ENCODE peak calls at places on chromosomes 13 and 19, in five cellular contexts. One of them, this sample, is unnamed.

GRCh38 chr19:2500157-2500556 is 24.2 kb downstream of the GADD45B start:
- ATAC-seq in RWPE2: no peak
- ATAC-seq in lower lobe of right lung: no peak
- ATAC-seq in heart left ventricle: no peak
- ATAC-seq in mucosa of descending colon: no peak
- ATAC-seq in this sample: no peak

GRCh38 chr13:113904411-113904810 is 40.5 kb upstream of the GAS6 start:
- ATAC-seq in RWPE2: no peak
- ATAC-seq in lower lobe of right lung: peak; percentile 78
- ATAC-seq in heart left ventricle: peak; percentile 95
- ATAC-seq in mucosa of descending colon: peak; percentile 80
- ATAC-seq in this sample: peak; percentile 69

GRCh38 chr19:46221981-46222610 is 7.4 kb upstream of the IGFL1 start:
- ATAC-seq in RWPE2: peak; percentile 91
- ATAC-seq in lower lobe of right lung: peak; percentile 96
- ATAC-seq in heart left ventricle: peak; percentile 88
- ATAC-seq in mucosa of descending colon: no peak
- ATAC-seq in this sample: peak; percentile 83

GRCh38 chr13:59247166-59247565 is 916.6 kb downstream of the DIAPH3 start:
- ATAC-seq in RWPE2: no peak
- ATAC-seq in lower lobe of right lung: no peak
- ATAC-seq in heart left ventricle: peak; percentile 93
- ATAC-seq in mucosa of descending colon: peak; percentile 16
- ATAC-seq in this sample: no peak

GRCh38 chr13:44309771-44310767 is 63.6 kb upstream of the SERP2 start:
- ATAC-seq in RWPE2: no peak
- ATAC-seq in lower lobe of right lung: no peak
- ATAC-seq in heart left ventricle: peak; percentile 74
- ATAC-seq in mucosa of descending colon: peak; percentile 75
- ATAC-seq in this sample: no peak

GRCh38 chr13:42474954-42475353 is 99.0 kb upstream of the TNFSF11 start:
- ATAC-seq in RWPE2: no peak
- ATAC-seq in lower lobe of right lung: no peak
- ATAC-seq in heart left ventricle: no peak
- ATAC-seq in mucosa of descending colon: no peak
- ATAC-seq in this sample: no peak

GRCh38 chr13:34076943-34077703 is 259.2 kb downstream of the RFC3 start:
- ATAC-seq in RWPE2: no peak
- ATAC-seq in lower lobe of right lung: peak; percentile 42
- ATAC-seq in heart left ventricle: no peak
- ATAC-seq in mucosa of descending colon: no peak
- ATAC-seq in this sample: no peak

GRCh38 chr13:112569771-112570288 is 18.1 kb downstream of the TUBGCP3 start:
- ATAC-seq in RWPE2: no peak
- ATAC-seq in lower lobe of right lung: no peak
- ATAC-seq in heart left ventricle: peak; percentile 68
- ATAC-seq in mucosa of descending colon: no peak
- ATAC-seq in this sample: no peak

GRCh38 chr13:27534976-27535370 is 84.6 kb upstream of the MTIF3 start:
- ATAC-seq in RWPE2: no peak
- ATAC-seq in lower lobe of right lung: peak; percentile 74
- ATAC-seq in heart left ventricle: no peak
- ATAC-seq in mucosa of descending colon: no peak
- ATAC-seq in this sample: no peak

GRCh38 chr13:32642316-32642715 is 56.1 kb downstream of the PDS5B start:
- ATAC-seq in RWPE2: no peak
- ATAC-seq in lower lobe of right lung: no peak
- ATAC-seq in heart left ventricle: no peak
- ATAC-seq in mucosa of descending colon: no peak
- ATAC-seq in this sample: no peak

GRCh38 chr13:77038907-77039470 is 12.0 kb upstream of the FBXL3 start:
- ATAC-seq in RWPE2: no peak
- ATAC-seq in lower lobe of right lung: no peak
- ATAC-seq in heart left ventricle: no peak
- ATAC-seq in mucosa of descending colon: peak; percentile 67
- ATAC-seq in this sample: no peak

GRCh38 chr13:20796791-20797513 is 23.2 kb upstream of the EEF1AKMT1 start:
- ATAC-seq in RWPE2: no peak
- ATAC-seq in lower lobe of right lung: no peak
- ATAC-seq in heart left ventricle: no peak
- ATAC-seq in mucosa of descending colon: no peak
- ATAC-seq in this sample: no peak

GRCh38 chr13:33937373-33938087 is 119.6 kb downstream of the RFC3 start:
- ATAC-seq in RWPE2: no peak
- ATAC-seq in lower lobe of right lung: peak; percentile 79
- ATAC-seq in heart left ventricle: no peak
- ATAC-seq in mucosa of descending colon: peak; percentile 63
- ATAC-seq in this sample: no peak

GRCh38 chr19:16368385-16369305 is 44.0 kb downstream of the KLF2 start:
- ATAC-seq in RWPE2: no peak
- ATAC-seq in lower lobe of right lung: no peak
- ATAC-seq in heart left ventricle: no peak
- ATAC-seq in mucosa of descending colon: no peak
- ATAC-seq in this sample: no peak

GRCh38 chr13:113723400-113724015 is 35.5 kb upstream of the TMEM255B start:
- ATAC-seq in RWPE2: no peak
- ATAC-seq in lower lobe of right lung: no peak
- ATAC-seq in heart left ventricle: no peak
- ATAC-seq in mucosa of descending colon: no peak
- ATAC-seq in this sample: no peak

GRCh38 chr13:110228936-110229904 is 77.7 kb downstream of the COL4A1 start:
- ATAC-seq in RWPE2: peak; percentile 46
- ATAC-seq in lower lobe of right lung: no peak
- ATAC-seq in heart left ventricle: no peak
- ATAC-seq in mucosa of descending colon: no peak
- ATAC-seq in this sample: no peak

GRCh38 chr19:4591296-4591695 is 31.8 kb upstream of the SEMA6B start:
- ATAC-seq in RWPE2: no peak
- ATAC-seq in lower lobe of right lung: no peak
- ATAC-seq in heart left ventricle: no peak
- ATAC-seq in mucosa of descending colon: no peak
- ATAC-seq in this sample: no peak

GRCh38 chr13:84481958-84482357 is 599.7 kb upstream of the SLITRK1 start:
- ATAC-seq in RWPE2: peak; percentile 79
- ATAC-seq in lower lobe of right lung: no peak
- ATAC-seq in heart left ventricle: no peak
- ATAC-seq in mucosa of descending colon: no peak
- ATAC-seq in this sample: no peak

GRCh38 chr13:39536274-39536673 is 66.7 kb downstream of the LHFPL6 start:
- ATAC-seq in RWPE2: no peak
- ATAC-seq in lower lobe of right lung: no peak
- ATAC-seq in heart left ventricle: peak; percentile 35
- ATAC-seq in mucosa of descending colon: no peak
- ATAC-seq in this sample: no peak

GRCh38 chr13:64770743-64771142 is 2459.4 kb downstream of the PCDH9 start:
- ATAC-seq in RWPE2: no peak
- ATAC-seq in lower lobe of right lung: no peak
- ATAC-seq in heart left ventricle: no peak
- ATAC-seq in mucosa of descending colon: no peak
- ATAC-seq in this sample: no peak

GRCh38 chr13:64778002-64778401 is 2452.1 kb downstream of the PCDH9 start:
- ATAC-seq in RWPE2: no peak
- ATAC-seq in lower lobe of right lung: no peak
- ATAC-seq in heart left ventricle: no peak
- ATAC-seq in mucosa of descending colon: no peak
- ATAC-seq in this sample: no peak

GRCh38 chr13:64774915-64775314 is 2455.2 kb downstream of the PCDH9 start:
- ATAC-seq in RWPE2: no peak
- ATAC-seq in lower lobe of right lung: no peak
- ATAC-seq in heart left ventricle: no peak
- ATAC-seq in mucosa of descending colon: no peak
- ATAC-seq in this sample: no peak
- H3K36me3 ChIP-seq in RWPE2: no peaks in the 10 kb centered on the region
- H3K36me3 ChIP-seq in lower lobe of right lung: no peaks in the 10 kb centered on the region
- H3K36me3 ChIP-seq in heart left ventricle: no peaks in the 10 kb centered on the region
- H3K36me3 ChIP-seq in mucosa of descending colon: no peaks in the 10 kb centered on the region
- H3K36me3 ChIP-seq in this sample: no peaks in the 10 kb centered on the region

GRCh38 chr19:3531716-3532115 is 7.3 kb upstream of the TEKTIP1 start:
- ATAC-seq in RWPE2: no peak
- ATAC-seq in lower lobe of right lung: no peak
- ATAC-seq in heart left ventricle: no peak
- ATAC-seq in mucosa of descending colon: no peak
- ATAC-seq in this sample: no peak
- H3K36me3 ChIP-seq in RWPE2: peaks cover 39% of the 10 kb centered on the region
- H3K36me3 ChIP-seq in lower lobe of right lung: peaks cover 75% of the 10 kb centered on the region
- H3K36me3 ChIP-seq in heart left ventricle: peaks cover 71% of the 10 kb centered on the region
- H3K36me3 ChIP-seq in mucosa of descending colon: peaks cover 5% of the 10 kb centered on the region
- H3K36me3 ChIP-seq in this sample: no peaks in the 10 kb centered on the region

GRCh38 chr19:52200044-52200443 is 10.2 kb downstream of the PPP2R1A start:
- ATAC-seq in RWPE2: peak; percentile 33
- ATAC-seq in lower lobe of right lung: peak; percentile 69
- ATAC-seq in heart left ventricle: peak; percentile 93
- ATAC-seq in mucosa of descending colon: peak; percentile 29
- ATAC-seq in this sample: peak; percentile 95
- H3K36me3 ChIP-seq in RWPE2: peaks cover 95% of the 10 kb centered on the region
- H3K36me3 ChIP-seq in lower lobe of right lung: peaks cover 97% of the 10 kb centered on the region
- H3K36me3 ChIP-seq in heart left ventricle: peaks cover 71% of the 10 kb centered on the region
- H3K36me3 ChIP-seq in mucosa of descending colon: peaks cover 13% of the 10 kb centered on the region
- H3K36me3 ChIP-seq in this sample: no peaks in the 10 kb centered on the region

GRCh38 chr19:18536475-18536874 is 6.9 kb downstream of the FKBP8 start:
- ATAC-seq in RWPE2: no peak
- ATAC-seq in lower lobe of right lung: no peak
- ATAC-seq in heart left ventricle: no peak
- ATAC-seq in mucosa of descending colon: no peak
- ATAC-seq in this sample: no peak

GRCh38 chr19:18532208-18532890 is 10.5 kb upstream of the ELL start:
- ATAC-seq in RWPE2: no peak
- ATAC-seq in lower lobe of right lung: no peak
- ATAC-seq in heart left ventricle: no peak
- ATAC-seq in mucosa of descending colon: no peak
- ATAC-seq in this sample: no peak

GRCh38 chr19:18529782-18530181 is 7.9 kb upstream of the ELL start:
- ATAC-seq in RWPE2: peak; percentile 9
- ATAC-seq in lower lobe of right lung: peak; percentile 18
- ATAC-seq in heart left ventricle: no peak
- ATAC-seq in mucosa of descending colon: peak; percentile 24
- ATAC-seq in this sample: no peak

GRCh38 chr19:18531485-18531884 is 9.6 kb upstream of the ELL start:
- ATAC-seq in RWPE2: no peak
- ATAC-seq in lower lobe of right lung: no peak
- ATAC-seq in heart left ventricle: no peak
- ATAC-seq in mucosa of descending colon: no peak
- ATAC-seq in this sample: no peak

DNA sequence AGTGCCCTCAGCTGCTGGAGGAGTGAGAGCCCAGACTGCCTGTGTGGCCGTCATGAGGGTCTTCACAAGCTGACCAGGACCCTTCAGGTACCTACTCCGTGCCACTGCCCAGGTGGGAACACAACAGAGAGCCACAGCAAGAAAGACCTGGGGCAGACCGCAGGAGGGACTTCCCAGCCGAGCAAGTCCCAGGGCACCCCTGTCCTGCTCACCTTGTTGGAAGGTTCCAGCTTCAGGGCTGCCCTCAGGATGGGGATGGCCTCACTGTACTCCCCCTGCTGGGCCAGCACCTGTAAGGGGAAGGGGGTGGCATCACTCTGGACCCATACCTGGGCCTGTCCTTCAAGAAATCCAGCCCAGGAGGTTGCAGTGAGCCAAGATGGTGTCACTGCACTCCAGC is 10.3 kb downstream of the FKBP8 start:
- ATAC-seq in RWPE2: no peak
- ATAC-seq in lower lobe of right lung: no peak
- ATAC-seq in heart left ventricle: no peak
- ATAC-seq in mucosa of descending colon: peak; percentile 18
- ATAC-seq in this sample: no peak
- H3K36me3 ChIP-seq in RWPE2: peaks cover 49% of the 10 kb centered on the region
- H3K36me3 ChIP-seq in lower lobe of right lung: peaks cover 66% of the 10 kb centered on the region
- H3K36me3 ChIP-seq in heart left ventricle: peaks cover 70% of the 10 kb centered on the region
- H3K36me3 ChIP-seq in mucosa of descending colon: no peaks in the 10 kb centered on the region
- H3K36me3 ChIP-seq in this sample: no peaks in the 10 kb centered on the region

GRCh38 chr19:14460935-14461334 is 14.2 kb downstream of the PTGER1 start:
- ATAC-seq in RWPE2: no peak
- ATAC-seq in lower lobe of right lung: no peak
- ATAC-seq in heart left ventricle: no peak
- ATAC-seq in mucosa of descending colon: no peak
- ATAC-seq in this sample: no peak
- H3K36me3 ChIP-seq in RWPE2: no peaks in the 10 kb centered on the region
- H3K36me3 ChIP-seq in lower lobe of right lung: peaks cover 92% of the 10 kb centered on the region
- H3K36me3 ChIP-seq in heart left ventricle: peaks cover 88% of the 10 kb centered on the region
- H3K36me3 ChIP-seq in mucosa of descending colon: no peaks in the 10 kb centered on the region
- H3K36me3 ChIP-seq in this sample: no peaks in the 10 kb centered on the region

GRCh38 chr19:39778763-39779162 is at the start of gene LEUTX:
- ATAC-seq in RWPE2: no peak
- ATAC-seq in lower lobe of right lung: no peak
- ATAC-seq in heart left ventricle: no peak
- ATAC-seq in mucosa of descending colon: no peak
- ATAC-seq in this sample: no peak

GRCh38 chr19:39780894-39781293 is 2.2 kb downstream of the LEUTX start:
- ATAC-seq in RWPE2: no peak
- ATAC-seq in lower lobe of right lung: no peak
- ATAC-seq in heart left ventricle: no peak
- ATAC-seq in mucosa of descending colon: no peak
- ATAC-seq in this sample: no peak
- H3K36me3 ChIP-seq in RWPE2: no peaks in the 10 kb centered on the region
- H3K36me3 ChIP-seq in lower lobe of right lung: no peaks in the 10 kb centered on the region
- H3K36me3 ChIP-seq in heart left ventricle: no peaks in the 10 kb centered on the region
- H3K36me3 ChIP-seq in mucosa of descending colon: no peaks in the 10 kb centered on the region
- H3K36me3 ChIP-seq in this sample: no peaks in the 10 kb centered on the region

DNA sequence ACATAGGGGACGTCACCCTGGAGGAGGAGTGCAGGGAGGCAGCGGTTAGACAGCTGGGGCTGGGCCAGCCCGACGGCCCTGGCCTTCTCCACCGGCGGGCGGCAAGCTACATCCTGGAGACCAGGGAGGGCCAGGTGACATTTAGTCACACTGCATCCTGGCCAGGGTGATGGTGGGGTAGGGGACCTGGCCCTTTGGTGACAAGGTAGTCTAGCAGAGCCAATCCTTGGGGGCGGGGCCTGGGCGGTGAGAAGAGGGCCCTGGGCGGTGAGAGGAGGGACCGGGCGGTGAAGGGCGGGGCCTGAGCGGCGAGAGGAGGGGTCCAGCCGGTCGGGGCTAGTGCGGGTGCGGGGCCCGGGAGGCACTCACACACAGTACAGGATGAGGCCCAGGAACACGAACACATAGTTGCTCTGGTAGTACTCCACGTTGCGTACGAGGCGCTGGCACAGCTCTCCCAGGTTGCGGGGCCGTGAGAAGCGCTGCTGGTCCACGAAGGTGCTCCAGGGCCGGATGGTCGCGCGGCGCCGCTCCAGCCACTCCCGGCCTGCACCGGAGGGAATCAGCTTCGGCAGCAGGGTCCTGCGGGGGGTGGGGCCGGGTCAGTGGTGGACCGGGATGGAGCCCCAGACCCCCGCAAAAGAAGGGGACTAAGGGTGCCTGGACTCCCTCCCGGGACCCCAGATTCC is 610 bp downstream of the RABAC1 start:
- ATAC-seq in RWPE2: peak; percentile 74
- ATAC-seq in lower lobe of right lung: peak; percentile 93
- ATAC-seq in heart left ventricle: peak; percentile 78
- ATAC-seq in mucosa of descending colon: peak; percentile 78
- ATAC-seq in this sample: peak; percentile 77
- H3K36me3 ChIP-seq in RWPE2: peaks cover 5% of the 10 kb centered on the region
- H3K36me3 ChIP-seq in lower lobe of right lung: peaks cover 15% of the 10 kb centered on the region
- H3K36me3 ChIP-seq in heart left ventricle: peaks cover 5% of the 10 kb centered on the region
- H3K36me3 ChIP-seq in mucosa of descending colon: no peaks in the 10 kb centered on the region
- H3K36me3 ChIP-seq in this sample: no peaks in the 10 kb centered on the region

DNA sequence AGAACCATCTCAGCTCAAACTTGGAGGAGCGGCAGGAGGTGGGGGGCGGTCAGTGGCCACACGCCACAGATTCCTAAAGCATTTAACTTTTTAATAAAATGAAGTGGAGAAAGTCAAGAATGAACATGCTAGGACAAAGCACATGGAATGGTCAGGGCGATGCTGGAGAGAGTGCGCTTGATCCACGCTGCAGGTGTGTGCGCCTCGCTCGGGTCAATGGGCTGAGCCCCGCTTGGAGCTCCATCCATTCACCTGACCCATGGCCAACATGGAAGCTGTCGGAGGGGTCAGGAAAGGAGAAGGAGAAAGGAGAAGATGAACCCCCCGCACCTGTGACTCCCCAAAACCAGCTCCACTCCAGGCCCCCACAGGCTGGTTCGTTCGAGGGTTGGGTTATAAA is 41.8 kb downstream of the SUGP2 start:
- ATAC-seq in RWPE2: no peak
- ATAC-seq in lower lobe of right lung: no peak
- ATAC-seq in heart left ventricle: no peak
- ATAC-seq in mucosa of descending colon: no peak
- ATAC-seq in this sample: no peak
- H3K36me3 ChIP-seq in RWPE2: peaks cover 41% of the 10 kb centered on the region
- H3K36me3 ChIP-seq in lower lobe of right lung: peaks cover 59% of the 10 kb centered on the region
- H3K36me3 ChIP-seq in heart left ventricle: peaks cover 41% of the 10 kb centered on the region
- H3K36me3 ChIP-seq in mucosa of descending colon: no peaks in the 10 kb centered on the region
- H3K36me3 ChIP-seq in this sample: peaks cover 65% of the 10 kb centered on the region